ENCODE peak calls at places on chromosomes 13 and 19, in eight cellular contexts. Q is T-helper 2 cell; L is left ventricle myocardium inferior; I is stimulated activated CD4-positive, alpha-beta T cell treated with anti-CD3 and anti-CD28 coated beads, Interleukin-2, amount 100 ng/mL, for 24 hours; A is activated CD4-positive, alpha-beta T cell treated with anti-CD3 and anti-CD28 coated beads, Interleukin-2, amount 10 ng/mL, durations not matched to agents 7 days and 5 days; J is activated naive CD4-positive, alpha-beta T cell treated with anti-CD3 and anti-CD28 coated beads, Interleukin-2, amount 10 ng/mL, durations not matched to agents 7 days and 5 days; H is AG09319; V is A172. R is an unnamed sample.

GRCh38 chr19:12639901-12640613 is 26.5 kb downstream of the MAN2B1 start:
- DNase-seq in Q (peak), L (peak), A (peak), H (peak), J (peak), V (no peak), I (peak), R (peak)

GRCh38 chr19:35792312-35792711 is 16.9 kb downstream of the ARHGAP33 start:
- DNase-seq in A (no peak), J (no peak), H (no peak), V (no peak), I (no peak), L (no peak), Q (no peak), R (no peak)

GRCh38 chr19:48724796-48725753 is 5.5 kb upstream of the MAMSTR start:
- DNase-seq in I (no peak), H (no peak), L (peak), V (peak), J (no peak), Q (no peak), A (peak), R (peak)

GRCh38 chr19:45059258-45059965 is 16.9 kb downstream of the ZNF296 start:
- DNase-seq in Q (peak), A (peak), V (peak), I (peak), J (peak), H (peak), L (peak), R (peak)

GRCh38 chr13:107678075-107678689 is 537.2 kb downstream of the LIG4 start:
- DNase-seq in H (no peak), J (no peak), V (no peak), L (no peak), A (no peak), Q (no peak), I (no peak), R (no peak)

GRCh38 chr19:5823579-5824281 is 15.8 kb downstream of the FUT6 start:
- DNase-seq in A (no peak), H (no peak), V (no peak), I (no peak), J (no peak), Q (no peak), L (no peak), R (no peak)

GRCh38 chr19:2049741-2050348 is 1.2 kb downstream of the MKNK2 start:
- DNase-seq in Q (no peak), H (no peak), V (peak), I (peak), L (peak), A (peak), J (peak), R (peak)

GRCh38 chr19:15381864-15382263 is 2.3 kb upstream of the AKAP8 start:
- DNase-seq in V (no peak), I (no peak), Q (no peak), A (no peak), L (no peak), J (no peak), H (no peak), R (no peak)

GRCh38 chr13:91904597-91904996 is 506.2 kb downstream of the GPC5 start:
- DNase-seq in V (peak), A (no peak), H (no peak), L (no peak), J (no peak), Q (no peak), I (no peak), R (no peak)

GRCh38 chr19:18629166-18630088 is 7.4 kb upstream of the KLHL26 start:
- DNase-seq in L (peak), I (no peak), J (no peak), Q (no peak), H (no peak), V (no peak), A (no peak), R (no peak)

GRCh38 chr13:94351292-94352000 is 128.0 kb downstream of the DCT start:
- DNase-seq in H (no peak), Q (no peak), L (no peak), I (no peak), V (peak), A (no peak), J (no peak), R (no peak)

GRCh38 chr13:66048888-66049287 is 1181.2 kb downstream of the PCDH9 start:
- DNase-seq in Q (no peak), H (no peak), I (no peak), J (no peak), V (peak), A (no peak), L (no peak), R (no peak)

GRCh38 chr13:37485766-37486165 is 112.8 kb downstream of the POSTN start:
- DNase-seq in J (no peak), I (no peak), H (no peak), L (no peak), V (peak), A (no peak), Q (no peak), R (no peak)

GRCh38 chr19:39924389-39924788 is 10.0 kb downstream of the FCGBP start:
- DNase-seq in H (no peak), A (no peak), Q (no peak), V (no peak), I (peak), L (no peak), J (no peak), R (no peak)

GRCh38 chr13:99626461-99627082 is 125.3 kb downstream of the TM9SF2 start:
- DNase-seq in I (no peak), V (peak), L (no peak), J (no peak), Q (no peak), A (no peak), H (no peak), R (no peak)

GRCh38 chr13:59906413-59907027 is 257.2 kb downstream of the DIAPH3 start:
- DNase-seq in Q (no peak), J (no peak), L (no peak), A (peak), I (no peak), H (no peak), V (peak), R (no peak)

GRCh38 chr13:107275945-107276614 is 708.1 kb upstream of the ARGLU1 start:
- DNase-seq in L (no peak), H (no peak), Q (no peak), I (no peak), V (no peak), A (no peak), J (no peak), R (no peak)

GRCh38 chr19:54455786-54456422 is 6.9 kb downstream of the LENG8 start:
- DNase-seq in I (no peak), A (no peak), L (no peak), J (no peak), V (no peak), Q (no peak), H (no peak), R (no peak)

GRCh38 chr19:1524206-1524971 is 512 bp downstream of the PLK5 start:
- DNase-seq in V (no peak), J (no peak), H (no peak), A (no peak), I (no peak), L (no peak), Q (no peak), R (no peak)

GRCh38 chr19:52992109-52993004 is 21.4 kb upstream of the ERVV-1 start:
- DNase-seq in I (no peak), J (no peak), Q (no peak), L (peak), V (no peak), H (no peak), A (no peak), R (no peak)

GRCh38 chr19:47239610-47240296 is 8.8 kb upstream of the BBC3 start:
- DNase-seq in J (peak), H (no peak), L (peak), A (peak), Q (no peak), V (no peak), I (peak), R (peak)

GRCh38 chr13:112818040-112818697 is 128.3 kb downstream of the ATP11A start:
- DNase-seq in I (no peak), L (no peak), V (no peak), J (no peak), Q (no peak), A (no peak), H (no peak), R (no peak)

GRCh38 chr13:114067381-114067885 is 65.0 kb downstream of the RASA3 start:
- DNase-seq in J (peak), I (peak), A (peak), V (peak), Q (peak), L (no peak), H (peak), R (peak)

GRCh38 chr19:46077815-46078167 is 37.0 kb upstream of the IGFL4 start:
- DNase-seq in Q (no peak), L (no peak), I (no peak), H (no peak), J (no peak), V (no peak), A (no peak), R (no peak)

GRCh38 chr13:101265934-101266333 is 150.4 kb downstream of the NALCN start:
- DNase-seq in L (no peak), Q (no peak), H (no peak), V (peak), I (no peak), A (no peak), J (no peak), R (no peak)

GRCh38 chr19:51065221-51065960 is 499 bp upstream of the KLK13 start:
- DNase-seq in I (no peak), J (no peak), V (no peak), H (no peak), A (no peak), Q (no peak), L (no peak), R (no peak)

GRCh38 chr19:29596885-29597525 is 9.1 kb upstream of the POP4 start:
- DNase-seq in A (no peak), I (no peak), L (no peak), Q (no peak), V (peak), H (no peak), J (peak), R (no peak)

GRCh38 chr19:7746903-7747884 is at the start of gene CD209:
- DNase-seq in A (no peak), Q (no peak), L (no peak), V (no peak), H (no peak), I (no peak), J (no peak), R (no peak)

GRCh38 chr13:71874490-71874889 is 7.5 kb upstream of the DACH1 start:
- DNase-seq in V (no peak), A (no peak), Q (no peak), I (no peak), J (no peak), L (no peak), H (no peak), R (no peak)

GRCh38 chr19:12126707-12127106 is 13.4 kb downstream of the ZNF20 start:
- DNase-seq in A (peak), H (no peak), Q (no peak), L (no peak), V (no peak), J (peak), I (no peak), R (no peak)

GRCh38 chr19:13153627-13154240 is 3.5 kb downstream of the IER2 start:
- DNase-seq in I (peak), V (no peak), L (no peak), J (no peak), H (no peak), A (no peak), Q (no peak), R (peak)

GRCh38 chr13:106299616-106300015 is 235.8 kb downstream of the EFNB2 start:
- DNase-seq in H (no peak), Q (no peak), I (no peak), L (no peak), A (no peak), V (no peak), J (no peak), R (no peak)

GRCh38 chr19:42831221-42832019 is 48.1 kb downstream of the PSG1 start:
- DNase-seq in L (no peak), A (no peak), Q (no peak), V (peak), J (no peak), I (no peak), H (no peak), R (no peak)

GRCh38 chr19:56174550-56174949 is 1.3 kb upstream of the GALP start:
- DNase-seq in A (no peak), J (no peak), I (no peak), H (no peak), L (no peak), V (no peak), Q (no peak), R (no peak)

GRCh38 chr19:16308081-16308480 is 16.5 kb upstream of the KLF2 start:
- DNase-seq in L (no peak), H (no peak), A (no peak), Q (no peak), I (no peak), J (no peak), V (no peak), R (no peak)

GRCh38 chr13:42593719-42594012 is 19.7 kb downstream of the TNFSF11 start:
- DNase-seq in V (no peak), J (no peak), A (no peak), I (no peak), L (no peak), Q (no peak), H (no peak), R (no peak)

GRCh38 chr13:99803141-99803540 is 168.4 kb downstream of the ZIC5 start:
- DNase-seq in L (no peak), V (no peak), J (no peak), I (no peak), A (no peak), Q (no peak), H (no peak), R (no peak)

R was measured in activated CD8-positive, alpha-beta T cell treated with anti-CD3 and anti-CD28 coated beads, Interleukin-2, amount 10 ng/mL, durations not matched to agents 7 days and 5 days.